ENCODE peak calls at places on chromosomes 13 and 19, in eight cellular contexts. One of them, this sample, is unnamed.

GRCh38 chr13:75740008-75740407 is 103.9 kb downstream of the LMO7 start:
- DNase-seq in spleen: no peak
- DNase-seq in WTC11: no peak
- DNase-seq in activated naive CD4-positive, alpha-beta T cell treated with anti-CD3 and anti-CD28 coated beads, Interleukin-2, amount 50 U/mL, for 16 hours: no peak
- DNase-seq in transverse colon: no peak
- DNase-seq in mucosa of descending colon: no peak
- DNase-seq in activated CD8-positive, alpha-beta memory T cell treated with anti-CD3 and anti-CD28 coated beads for 4 hours: no peak
- DNase-seq in omental fat pad: no peak
- DNase-seq in this sample: no peak

GRCh38 chr13:50387124-50387581 is 371.9 kb downstream of the KCNRG start:
- DNase-seq in spleen: peak; percentile 77
- DNase-seq in mucosa of descending colon: peak; percentile 64
- DNase-seq in activated naive CD4-positive, alpha-beta T cell treated with anti-CD3 and anti-CD28 coated beads, Interleukin-2, amount 50 U/mL, for 16 hours: peak; percentile 49
- DNase-seq in WTC11: peak; percentile 66
- DNase-seq in omental fat pad: no peak
- DNase-seq in activated CD8-positive, alpha-beta memory T cell treated with anti-CD3 and anti-CD28 coated beads for 4 hours: peak; percentile 14
- DNase-seq in transverse colon: peak; percentile 50
- DNase-seq in this sample: peak; percentile 30

GRCh38 chr13:104196611-104197010 is 1130.4 kb upstream of the SLC10A2 start:
- DNase-seq in mucosa of descending colon: no peak
- DNase-seq in spleen: no peak
- DNase-seq in omental fat pad: no peak
- DNase-seq in activated naive CD4-positive, alpha-beta T cell treated with anti-CD3 and anti-CD28 coated beads, Interleukin-2, amount 50 U/mL, for 16 hours: no peak
- DNase-seq in transverse colon: no peak
- DNase-seq in WTC11: no peak
- DNase-seq in activated CD8-positive, alpha-beta memory T cell treated with anti-CD3 and anti-CD28 coated beads for 4 hours: no peak
- DNase-seq in this sample: no peak

GRCh38 chr13:109381546-109382180 is 404.7 kb downstream of the IRS2 start:
- DNase-seq in activated CD8-positive, alpha-beta memory T cell treated with anti-CD3 and anti-CD28 coated beads for 4 hours: no peak
- DNase-seq in omental fat pad: no peak
- DNase-seq in activated naive CD4-positive, alpha-beta T cell treated with anti-CD3 and anti-CD28 coated beads, Interleukin-2, amount 50 U/mL, for 16 hours: no peak
- DNase-seq in mucosa of descending colon: no peak
- DNase-seq in transverse colon: no peak
- DNase-seq in spleen: no peak
- DNase-seq in WTC11: no peak
- DNase-seq in this sample: no peak

GRCh38 chr13:46374710-46375109 is 12.3 kb downstream of the RUBCNL start:
- DNase-seq in omental fat pad: no peak
- DNase-seq in transverse colon: no peak
- DNase-seq in WTC11: no peak
- DNase-seq in mucosa of descending colon: no peak
- DNase-seq in spleen: no peak
- DNase-seq in activated CD8-positive, alpha-beta memory T cell treated with anti-CD3 and anti-CD28 coated beads for 4 hours: no peak
- DNase-seq in activated naive CD4-positive, alpha-beta T cell treated with anti-CD3 and anti-CD28 coated beads, Interleukin-2, amount 50 U/mL, for 16 hours: no peak
- DNase-seq in this sample: no peak

GRCh38 chr19:45568732-45569131 is 15.9 kb downstream of the OPA3 start:
- DNase-seq in activated CD8-positive, alpha-beta memory T cell treated with anti-CD3 and anti-CD28 coated beads for 4 hours: no peak
- DNase-seq in spleen: no peak
- DNase-seq in activated naive CD4-positive, alpha-beta T cell treated with anti-CD3 and anti-CD28 coated beads, Interleukin-2, amount 50 U/mL, for 16 hours: no peak
- DNase-seq in mucosa of descending colon: no peak
- DNase-seq in omental fat pad: no peak
- DNase-seq in transverse colon: no peak
- DNase-seq in WTC11: no peak
- DNase-seq in this sample: no peak

GRCh38 chr19:53808710-53809125 is 15.4 kb downstream of the NLRP12 start:
- DNase-seq in WTC11: peak; percentile 40
- DNase-seq in activated CD8-positive, alpha-beta memory T cell treated with anti-CD3 and anti-CD28 coated beads for 4 hours: no peak
- DNase-seq in omental fat pad: no peak
- DNase-seq in mucosa of descending colon: no peak
- DNase-seq in spleen: no peak
- DNase-seq in activated naive CD4-positive, alpha-beta T cell treated with anti-CD3 and anti-CD28 coated beads, Interleukin-2, amount 50 U/mL, for 16 hours: no peak
- DNase-seq in transverse colon: no peak
- DNase-seq in this sample: no peak

GRCh38 chr13:49464621-49465325 is 20.7 kb downstream of the SETDB2 start:
- DNase-seq in WTC11: no peak
- DNase-seq in spleen: no peak
- DNase-seq in transverse colon: no peak
- DNase-seq in omental fat pad: no peak
- DNase-seq in activated CD8-positive, alpha-beta memory T cell treated with anti-CD3 and anti-CD28 coated beads for 4 hours: no peak
- DNase-seq in mucosa of descending colon: no peak
- DNase-seq in activated naive CD4-positive, alpha-beta T cell treated with anti-CD3 and anti-CD28 coated beads, Interleukin-2, amount 50 U/mL, for 16 hours: no peak
- DNase-seq in this sample: no peak

This sample was measured in activated T-cell treated with anti-CD3 and anti-CD28 coated beads, Interleukin-2, amount 50 U/mL, for 1 hour.